ENCODE peak calls at places on chromosome 19, in five cellular contexts. O is SK-N-SH, T is GM12878, U is HCT116, I is HepG2. P is an unnamed sample.

GRCh38 chr19:53254451-53255341 is at the start of gene ZNF677:
- DNase-seq in O (peak), T (no peak), U (no peak), I (no peak), P (peak)

GRCh38 chr19:6590458-6591319 is at the start of gene CD70:
- DNase-seq in O (no peak), T (peak), U (no peak), I (no peak), P (peak)

GRCh38 chr19:5434970-5435641 is 20.1 kb upstream of the ZNRF4 start:
- DNase-seq in O (no peak), T (no peak), U (peak), I (peak), P (peak)

GRCh38 chr19:47378246-47378645 is 29.1 kb downstream of the DHX34 start:
- DNase-seq in O (no peak), T (no peak), U (no peak), I (no peak), P (no peak)

GRCh38 chr19:11196406-11197287 is 698 bp downstream of the KANK2 start:
- DNase-seq in O (peak), T (no peak), U (no peak), I (no peak), P (peak)

GRCh38 chr19:53463263-53463662 is 4.3 kb upstream of the ZNF813 start:
- DNase-seq in O (peak), T (no peak), U (no peak), I (no peak), P (peak)

GRCh38 chr19:5891572-5891937 is 12.0 kb downstream of the NDUFA11 start:
- DNase-seq in O (peak), T (no peak), U (no peak), I (no peak), P (no peak)

GRCh38 chr19:33393286-33394005 is 19.9 kb downstream of the CEBPG start:
- DNase-seq in O (peak), T (no peak), U (no peak), I (peak), P (no peak)

GRCh38 chr19:2759392-2759791 is 19.6 kb upstream of the SLC39A3 start:
- DNase-seq in O (no peak), T (no peak), U (no peak), I (no peak), P (no peak)

GRCh38 chr19:34365463-34366401 is 736 bp downstream of the GPI start:
- DNase-seq in O (peak), T (no peak), U (no peak), I (no peak), P (peak)

GRCh38 chr19:14112809-14113385 is 4.7 kb downstream of the PRKACA start:
- DNase-seq in O (no peak), T (no peak), U (no peak), I (peak), P (no peak)

GRCh38 chr19:12521996-12522395 is 29.3 kb downstream of the ZNF564 start:
- DNase-seq in O (no peak), T (no peak), U (no peak), I (peak), P (peak)

DNA sequence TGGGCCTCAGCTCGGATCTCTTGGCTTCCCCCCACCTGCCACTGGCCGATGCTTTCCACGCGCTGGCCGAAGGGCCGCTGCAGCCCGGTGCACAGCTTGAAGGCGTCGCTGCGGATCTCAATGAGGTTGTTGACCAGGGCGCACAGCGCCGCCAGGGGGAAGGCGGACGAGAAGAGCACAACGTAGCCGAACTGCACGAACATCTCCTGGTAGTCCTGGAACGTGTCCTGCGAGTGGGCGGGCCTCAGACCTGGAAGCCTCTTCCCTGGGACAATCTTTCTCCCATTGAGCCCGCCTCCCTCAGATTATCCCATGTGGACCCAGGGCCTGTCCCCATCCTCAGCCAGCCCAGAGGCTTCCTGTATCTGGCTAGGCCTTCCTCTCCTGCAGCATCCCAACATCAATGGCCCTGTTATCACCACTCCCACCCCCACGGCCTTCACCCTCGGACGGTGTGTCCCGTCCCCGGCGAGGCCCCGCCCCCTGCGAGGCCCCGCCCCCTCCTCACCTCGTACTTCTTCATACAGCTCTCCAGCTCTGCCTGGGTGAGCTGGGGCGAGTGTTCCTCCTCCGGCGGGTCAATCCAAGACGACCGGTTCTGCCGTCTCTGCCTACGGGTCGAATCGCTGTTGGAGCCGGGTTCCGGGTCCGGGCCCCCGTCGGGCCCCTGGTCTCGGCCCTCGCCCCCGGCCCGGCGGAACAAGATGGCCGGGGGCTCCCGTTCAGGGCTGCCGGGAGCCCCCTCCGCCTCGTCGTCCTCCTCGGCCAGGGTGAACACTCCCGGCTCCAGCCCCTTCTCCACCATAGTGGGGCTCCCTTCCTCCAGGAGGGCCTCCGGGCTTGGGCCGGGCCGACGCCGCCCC is 6.8 kb downstream of the ANO8 start:
- DNase-seq in O (peak), T (no peak), U (peak), I (peak), P (peak)
- TF ChIP-seq ZBTB33 in O (no peak), T (no peak), U (no peak), I (no peak), P (peak)

GRCh38 chr19:39506598-39506943 is 7.8 kb downstream of the DLL3 start:
- DNase-seq in O (no peak), T (no peak), U (no peak), I (no peak), P (no peak)
- TF ChIP-seq ZBTB33 in O (no peak), T (no peak), U (no peak), I (no peak), P (no peak)

GRCh38 chr19:45768644-45769053 is 403 bp downstream of the SIX5 start:
- DNase-seq in O (no peak), T (no peak), U (no peak), I (no peak), P (peak)

GRCh38 chr19:45770192-45771101 is 1.4 kb upstream of the SIX5 start:
- DNase-seq in O (peak), T (peak), U (peak), I (peak), P (peak)

GRCh38 chr19:45769054-45769782 is at the start of gene SIX5:
- DNase-seq in O (peak), T (peak), U (peak), I (peak), P (peak)

GRCh38 chr19:45771331-45771933 is 2.4 kb upstream of the SIX5 start:
- DNase-seq in O (no peak), T (no peak), U (no peak), I (no peak), P (no peak)

GRCh38 chr19:45769821-45770191 is 754 bp upstream of the SIX5 start:
- DNase-seq in O (no peak), T (no peak), U (no peak), I (no peak), P (no peak)
- TF ChIP-seq ZBTB33 in O (no peak), T (no peak), U (no peak), I (no peak), P (no peak)

DNA sequence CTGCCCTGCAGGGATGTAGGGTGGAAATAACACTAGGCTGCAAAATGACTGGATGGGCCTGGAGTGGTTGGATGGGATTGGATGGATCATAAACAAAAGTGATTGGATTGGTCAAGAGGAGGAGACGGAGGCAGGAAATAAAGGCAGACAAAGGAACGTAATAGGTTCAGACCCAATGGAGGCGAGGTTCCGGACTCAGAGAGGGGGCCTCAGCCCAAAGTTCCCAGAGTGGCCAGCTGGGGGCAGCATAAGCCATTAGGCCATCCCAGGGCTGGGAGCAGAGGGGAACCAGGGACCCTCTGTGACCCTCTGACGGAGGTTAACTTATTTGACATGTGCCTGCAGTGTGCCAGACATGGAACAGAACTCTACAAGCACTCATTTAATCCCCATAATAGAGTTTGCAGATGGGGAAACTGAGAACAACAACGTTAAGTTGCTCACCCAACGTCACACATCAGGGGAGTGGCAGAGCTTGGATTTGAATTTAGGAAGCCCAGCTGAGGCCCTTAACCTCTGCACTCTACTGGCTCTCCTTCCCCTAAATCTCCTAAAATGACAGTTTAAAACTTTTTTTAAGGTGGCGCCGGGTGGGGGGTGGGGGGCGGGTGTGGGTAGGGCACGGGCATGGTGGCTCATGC is 15.3 kb upstream of the MAP1S start:
- DNase-seq in O (peak), T (no peak), U (peak), I (peak), P (peak)
- TF ChIP-seq ZBTB33 in O (no peak), T (no peak), U (no peak), I (no peak), P (no peak)

GRCh38 chr19:38675611-38676010 is 28.2 kb downstream of the ACTN4 start:
- DNase-seq in O (no peak), T (no peak), U (no peak), I (no peak), P (peak)
- TF ChIP-seq ZBTB33 in O (no peak), T (no peak), U (no peak), I (no peak), P (no peak)